ENCODE peak calls at places on chromosomes 13 and 19, in ten cellular contexts. C is lung; V is mesendoderm; F is CD4-positive, CD25-positive, alpha-beta regulatory T cell; Z is ovary; T is uterus; H is CD8-positive, alpha-beta memory T cell; J is psoas muscle; O is PC-9; S is vagina. I is an unnamed sample. For H3K4me1, the result is how much of the 10 kb centered on the place peaks cover.

GRCh38 chr19:35066691-35067563 is 25.4 kb downstream of the HPN start:
- DNase-seq in H (peak), Z (peak), O (peak), V (peak), C (peak), T (peak), J (peak), S (no peak), F (peak), I (peak)

GRCh38 chr19:48970139-48970766 is 5.1 kb downstream of the FTL start:
- DNase-seq in O (no peak), Z (no peak), H (no peak), T (no peak), C (no peak), F (no peak), J (no peak), S (no peak), V (no peak), I (no peak)

GRCh38 chr13:51405176-51405575 is 47.7 kb downstream of the INTS6 start:
- DNase-seq in T (no peak), J (no peak), C (no peak), O (no peak), V (no peak), Z (no peak), H (no peak), S (no peak), F (no peak), I (no peak)

GRCh38 chr13:30408319-30409101 is 13.8 kb upstream of the UBE2L5 start:
- DNase-seq in J (peak), H (peak), Z (peak), V (peak), S (no peak), F (peak), O (peak), T (peak), C (peak), I (peak)

GRCh38 chr13:84137292-84137691 is 255.0 kb upstream of the SLITRK1 start:
- DNase-seq in T (no peak), O (no peak), Z (no peak), S (no peak), J (no peak), F (peak), V (no peak), H (peak), C (no peak), I (no peak)

GRCh38 chr13:26604784-26605183 is 47.3 kb downstream of the WASF3 start:
- DNase-seq in H (no peak), C (no peak), O (no peak), F (no peak), S (no peak), Z (peak), J (peak), V (no peak), T (peak), I (no peak)

GRCh38 chr13:25493930-25494707 is 122.3 kb downstream of the ATP8A2 start:
- DNase-seq in H (no peak), S (no peak), O (no peak), T (no peak), F (no peak), V (peak), C (no peak), J (no peak), Z (no peak), I (no peak)

GRCh38 chr19:28472111-28472510 is 740.8 kb downstream of the UQCRFS1 start:
- DNase-seq in H (no peak), Z (no peak), F (no peak), C (no peak), J (no peak), V (no peak), S (no peak), T (no peak), O (no peak), I (no peak)

GRCh38 chr19:11021760-11022144 is 60.9 kb downstream of the SMARCA4 start:
- DNase-seq in S (no peak), J (no peak), Z (no peak), O (no peak), F (no peak), H (no peak), T (no peak), V (no peak), C (no peak), I (no peak)

GRCh38 chr19:19278315-19278714 is 5.2 kb upstream of the TM6SF2 start:
- DNase-seq in F (no peak), O (no peak), H (no peak), Z (no peak), T (no peak), S (no peak), V (no peak), J (no peak), C (no peak), I (no peak)

GRCh38 chr13:31172001-31172400 is 10.3 kb upstream of the HSPH1 start:
- DNase-seq in H (no peak), Z (no peak), T (no peak), C (no peak), F (no peak), S (no peak), O (peak), V (no peak), J (no peak), I (no peak)

GRCh38 chr19:12112701-12113100 is 27.4 kb downstream of the ZNF20 start:
- DNase-seq in O (no peak), S (no peak), F (no peak), C (no peak), Z (no peak), T (no peak), H (no peak), J (no peak), V (no peak), I (no peak)

GRCh38 chr19:34241513-34242337 is 12.6 kb upstream of the GARRE1 start:
- DNase-seq in J (no peak), Z (no peak), C (peak), V (peak), H (no peak), T (no peak), S (no peak), F (no peak), O (peak), I (no peak)

GRCh38 chr19:2691951-2692350 is 10.5 kb downstream of the GNG7 start:
- DNase-seq in O (no peak), J (no peak), V (no peak), T (no peak), C (no peak), F (no peak), S (no peak), H (no peak), Z (no peak), I (no peak)

GRCh38 chr19:49398931-49399330 is 10.9 kb downstream of the KASH5 start:
- DNase-seq in T (no peak), F (no peak), Z (no peak), S (no peak), C (no peak), J (no peak), H (no peak), V (no peak), O (no peak), I (no peak)

GRCh38 chr19:7456964-7457541 is 31.8 kb downstream of the PEX11G start:
- DNase-seq in F (no peak), T (no peak), S (no peak), O (peak), V (no peak), Z (no peak), H (no peak), J (no peak), C (no peak), I (no peak)

GRCh38 chr13:107900775-107901174 is 314.6 kb downstream of the LIG4 start:
- DNase-seq in Z (no peak), C (no peak), S (no peak), V (peak), O (no peak), F (no peak), H (no peak), J (no peak), T (no peak), I (no peak)

GRCh38 chr13:45436332-45436731 is 18.2 kb upstream of the SLC25A30 start:
- DNase-seq in Z (no peak), F (no peak), H (no peak), T (no peak), O (no peak), C (no peak), J (no peak), S (no peak), V (no peak), I (no peak)

DNA sequence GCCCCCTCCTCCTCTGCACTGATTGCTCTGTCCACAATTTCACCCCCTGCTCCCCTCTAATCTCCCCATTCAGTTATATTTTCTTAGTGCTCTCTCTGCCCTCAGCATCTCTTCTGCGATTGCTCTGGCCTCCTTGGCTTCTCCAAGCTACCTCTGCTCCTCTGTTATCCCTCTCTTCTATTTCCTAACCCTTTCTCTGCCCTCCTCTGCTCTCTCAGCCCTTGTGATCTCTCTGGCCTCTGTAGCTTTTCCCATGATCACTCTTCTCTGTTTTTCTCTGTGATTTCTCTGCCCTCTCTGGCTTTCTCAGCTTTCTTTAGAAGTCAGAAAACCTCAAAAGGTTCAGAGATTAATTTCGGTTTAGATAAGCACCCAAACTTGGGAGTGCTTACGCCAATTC is 795.1 kb downstream of the DIAPH3 start:
- DNase-seq in T (no peak), H (no peak), S (no peak), F (no peak), V (no peak), J (no peak), C (no peak), Z (no peak), O (no peak), I (no peak)
- H3K4me3 ChIP-seq in T (no peak), H (no peak), S (no peak), F (no peak), V (no peak), J (no peak), C (no peak), Z (no peak), O (no peak), I (no peak)

GRCh38 chr13:99367663-99368448 is 60.7 kb upstream of the GPR183 start:
- DNase-seq in S (no peak), Z (no peak), C (no peak), H (no peak), O (no peak), V (peak), F (no peak), T (no peak), J (no peak), I (no peak)

GRCh38 chr13:99363949-99364348 is 56.8 kb upstream of the GPR183 start:
- DNase-seq in Z (no peak), O (no peak), T (no peak), C (no peak), F (no peak), H (no peak), S (no peak), V (no peak), J (no peak), I (no peak)

GRCh38 chr13:99363391-99363790 is 56.2 kb upstream of the GPR183 start:
- DNase-seq in S (no peak), F (no peak), C (no peak), Z (no peak), T (no peak), J (no peak), H (no peak), V (no peak), O (no peak), I (no peak)

GRCh38 chr13:99367106-99367616 is 60.0 kb upstream of the GPR183 start:
- DNase-seq in C (no peak), H (no peak), J (no peak), S (no peak), Z (no peak), T (no peak), V (no peak), F (no peak), O (no peak), I (no peak)

DNA sequence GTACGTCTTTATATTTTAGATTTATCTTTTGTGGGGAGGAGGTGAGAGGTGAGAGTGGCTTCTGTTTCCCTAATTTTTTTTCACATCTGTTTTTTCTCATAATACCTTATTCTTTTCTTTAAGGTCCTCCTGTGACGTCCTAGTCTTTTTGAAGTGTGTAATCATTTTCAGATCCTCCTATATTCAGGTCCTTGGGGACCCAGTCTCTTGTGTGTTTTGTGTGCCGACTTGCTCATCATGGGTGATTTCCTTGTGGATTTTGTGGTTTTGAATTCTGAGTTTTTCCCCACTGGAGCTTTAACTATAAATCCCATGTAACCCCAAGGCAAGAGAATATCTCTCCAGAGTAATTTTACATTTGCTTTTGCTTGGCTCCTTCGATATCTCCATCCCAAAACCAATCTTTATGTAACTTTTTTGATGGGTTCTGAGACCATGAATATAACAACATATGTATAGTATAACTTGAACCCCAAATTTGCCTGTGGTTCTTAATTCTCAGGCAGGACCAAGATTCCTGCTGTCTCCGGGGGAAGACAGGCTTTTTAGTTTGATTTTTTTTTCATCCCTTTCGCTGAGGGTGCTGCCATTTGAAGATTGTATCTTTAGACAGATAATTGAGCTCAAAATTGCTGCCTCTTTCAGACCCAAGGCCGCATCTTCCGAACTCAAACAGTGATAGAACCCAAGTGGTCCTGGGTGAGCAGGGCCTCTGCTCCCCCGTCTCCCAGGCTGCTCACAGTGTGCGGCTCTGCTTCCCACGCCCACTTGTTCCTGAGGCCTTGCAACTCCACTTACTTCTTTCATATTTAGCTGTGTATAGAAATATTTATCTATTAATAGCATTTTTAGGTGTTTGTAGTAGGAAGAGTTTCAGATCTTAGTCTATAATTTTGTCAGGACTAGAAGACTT is 59.1 kb upstream of the GPR183 start:
- DNase-seq in S (no peak), H (no peak), J (no peak), T (no peak), V (no peak), O (no peak), F (no peak), C (no peak), Z (no peak), I (no peak)
- H3K4me1 ChIP-seq in S (under half), H (half or more), J (under half), T (under half), V (under half), O (under half), F (half or more), C (under half), Z (under half), I (under half)

GRCh38 chr13:48507024-48507423 is 25.9 kb downstream of the RCBTB2 start:
- DNase-seq in J (no peak), H (no peak), Z (no peak), O (no peak), F (no peak), T (no peak), C (no peak), S (no peak), V (no peak), I (no peak)

GRCh38 chr13:48504606-48505369 is 28.1 kb downstream of the RCBTB2 start:
- DNase-seq in H (no peak), S (no peak), Z (no peak), T (no peak), V (peak), C (no peak), O (no peak), F (no peak), J (no peak), I (no peak)

GRCh38 chr13:48508001-48508400 is 24.9 kb downstream of the RCBTB2 start:
- DNase-seq in Z (no peak), T (no peak), S (no peak), C (no peak), V (no peak), J (no peak), F (no peak), O (no peak), H (no peak), I (no peak)

GRCh38 chr13:48506092-48506701 is 26.7 kb downstream of the RCBTB2 start:
- DNase-seq in H (no peak), V (no peak), S (no peak), F (no peak), C (no peak), J (no peak), Z (no peak), O (no peak), T (no peak), I (no peak)

GRCh38 chr13:48505597-48506091 is 27.2 kb downstream of the RCBTB2 start:
- DNase-seq in Z (no peak), T (no peak), H (peak), V (peak), J (no peak), O (no peak), C (no peak), F (peak), S (no peak), I (no peak)
- H3K4me3 ChIP-seq in Z (no peak), T (no peak), H (peak), V (no peak), J (peak), O (no peak), C (no peak), F (peak), S (no peak), I (no peak)

DNA sequence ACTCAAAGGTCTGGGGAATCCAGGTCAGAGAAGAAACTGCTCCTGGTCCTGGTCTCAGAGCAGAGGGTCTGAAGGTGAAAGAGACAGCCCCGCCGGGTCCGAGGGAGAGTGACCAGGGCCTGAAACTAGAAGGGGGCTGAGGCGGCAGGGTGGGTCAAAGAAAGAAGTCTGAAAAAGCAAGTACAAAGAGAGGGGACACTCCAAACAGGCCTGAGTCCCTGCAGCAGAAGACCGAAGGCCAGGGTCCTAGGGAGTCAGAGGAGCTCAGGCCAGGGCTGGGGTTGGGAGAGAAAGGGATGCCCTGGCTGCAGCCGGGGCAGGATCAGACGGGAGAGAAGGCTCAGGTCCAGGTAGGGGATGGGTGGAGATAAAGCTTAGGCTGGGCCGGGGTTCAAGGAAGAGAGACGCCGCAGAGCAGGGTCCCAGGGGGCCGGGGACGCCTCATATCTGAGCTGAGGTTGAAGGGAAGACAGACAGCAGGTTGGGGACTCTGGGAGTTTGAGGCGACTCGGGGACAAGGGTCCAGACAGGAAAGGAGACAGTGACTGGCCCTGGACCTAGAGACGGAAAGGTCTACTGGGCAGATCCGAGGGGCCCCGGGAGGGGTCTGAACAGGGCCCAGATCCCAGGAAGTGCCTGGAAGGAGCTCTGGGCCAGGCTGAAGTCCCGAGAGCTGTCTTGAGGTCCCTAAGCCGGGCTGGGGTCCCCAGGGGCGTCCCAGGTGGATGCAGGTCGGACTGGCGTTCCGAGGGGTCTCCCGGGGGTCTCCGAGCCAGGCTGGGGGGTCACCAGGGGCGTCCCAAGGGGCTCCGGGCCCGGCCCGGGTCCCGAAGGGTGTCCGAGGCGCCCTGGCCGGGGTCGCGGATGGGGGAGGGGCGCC is 795 bp downstream of the MLLT1 start:
- DNase-seq in H (peak), O (no peak), S (no peak), J (no peak), V (no peak), Z (peak), T (peak), F (peak), C (no peak), I (peak)
- H3K4me1 ChIP-seq in H (under half), O (under half), S (half or more), J (under half), V (under half), Z (under half), T (under half), F (under half), C (under half), I (under half)

DNA sequence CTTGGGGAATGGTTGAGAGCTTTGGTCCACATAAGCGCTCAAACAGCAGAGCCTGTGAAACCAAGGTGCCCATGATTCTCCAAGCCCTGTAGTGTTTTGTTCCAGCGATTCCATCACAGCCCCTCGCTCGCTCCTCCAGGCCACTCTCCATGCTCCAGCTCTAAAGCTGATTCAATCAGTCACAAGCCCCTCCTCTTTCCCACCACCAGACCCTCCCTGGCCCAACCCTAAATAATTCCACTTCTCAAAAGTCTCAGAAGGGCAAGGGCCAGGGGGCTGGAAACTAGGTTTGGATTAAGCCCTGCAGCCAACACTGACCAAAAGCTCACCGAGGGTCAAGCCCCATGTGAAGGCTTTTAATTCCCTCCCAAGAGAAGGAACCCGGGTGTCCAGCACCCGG is 1.5 kb downstream of the ZNF296 start:
- DNase-seq in V (peak), C (no peak), Z (no peak), F (no peak), H (no peak), S (no peak), T (no peak), J (no peak), O (no peak), I (no peak)
- H3K4me3 ChIP-seq in V (peak), C (no peak), Z (no peak), F (no peak), H (no peak), S (peak), T (no peak), J (no peak), O (peak), I (peak)